ENCODE peak calls at places on chromosomes 5 and 9, in six cellular contexts. N, J, O, F, E and Z are unnamed samples.

GRCh38 chr5:100409538-100409937 is 125.6 kb upstream of the FAM174A start:
- DNase-seq in N (no peak), J (no peak), O (no peak), F (no peak), E (no peak), Z (no peak)

GRCh38 chr5:137195483-137195882 is 303.6 kb downstream of the SPOCK1 start:
- DNase-seq in N (no peak), J (no peak), O (no peak), F (no peak), E (no peak), Z (no peak)

GRCh38 chr5:132867046-132867451 is 607 bp downstream of the UQCRQ start:
- DNase-seq in N (no peak), J (no peak), O (no peak), F (no peak), E (no peak), Z (no peak)

GRCh38 chr9:105044458-105044857 is 116.5 kb upstream of the ABCA1 start:
- DNase-seq in N (no peak), J (no peak), O (no peak), F (no peak), E (no peak), Z (no peak)

GRCh38 chr5:143775258-143775657 is 36.7 kb upstream of the HMHB1 start:
- DNase-seq in N (no peak), J (no peak), O (no peak), F (no peak), E (no peak), Z (peak)

GRCh38 chr9:112288029-112288428 is 45.4 kb downstream of the PTBP3 start:
- DNase-seq in N (no peak), J (no peak), O (no peak), F (no peak), E (no peak), Z (peak)

GRCh38 chr5:79806741-79807140 is 117.1 kb downstream of the CMYA5 start:
- DNase-seq in N (no peak), J (no peak), O (no peak), F (no peak), E (no peak), Z (peak)

GRCh38 chr9:2718698-2719033 is 1.4 kb downstream of the KCNV2 start:
- DNase-seq in N (no peak), J (no peak), O (no peak), F (no peak), E (no peak), Z (no peak)

GRCh38 chr9:14768561-14769234 is 46.2 kb upstream of the CER1 start:
- DNase-seq in N (no peak), J (no peak), O (no peak), F (no peak), E (no peak), Z (peak)

GRCh38 chr5:83209963-83210362 is 132.6 kb downstream of the XRCC4 start:
- DNase-seq in N (no peak), J (no peak), O (no peak), F (no peak), E (no peak), Z (no peak)

GRCh38 chr5:24606974-24607373 is 37.8 kb downstream of the CDH10 start:
- DNase-seq in N (no peak), J (no peak), O (no peak), F (no peak), E (no peak), Z (no peak)

GRCh38 chr9:134605969-134606363 is 35.6 kb upstream of the COL5A1 start:
- DNase-seq in N (peak), J (no peak), O (no peak), F (no peak), E (no peak), Z (no peak)

GRCh38 chr9:131776473-131776872 is 36.6 kb upstream of the RAPGEF1 start:
- DNase-seq in N (peak), J (no peak), O (no peak), F (no peak), E (peak), Z (peak)

GRCh38 chr5:112709416-112709815 is 28.3 kb upstream of the APC start:
- DNase-seq in N (no peak), J (no peak), O (no peak), F (no peak), E (no peak), Z (no peak)

GRCh38 chr5:147483961-147484707 is 25.7 kb downstream of the DPYSL3 start:
- DNase-seq in N (peak), J (peak), O (no peak), F (peak), E (peak), Z (peak)

GRCh38 chr5:173232499-173233346 is 2.3 kb downstream of the NKX2-5 start:
- DNase-seq in N (no peak), J (no peak), O (no peak), F (no peak), E (peak), Z (no peak)

GRCh38 chr9:2622361-2623045 is 916 bp downstream of the VLDLR start:
- DNase-seq in N (peak), J (peak), O (no peak), F (no peak), E (peak), Z (peak)

GRCh38 chr5:157514974-157515373 is 55.0 kb downstream of the NIPAL4 start:
- DNase-seq in N (no peak), J (no peak), O (no peak), F (no peak), E (no peak), Z (no peak)

GRCh38 chr5:143577554-143577953 is 174.1 kb upstream of the NR3C1 start:
- DNase-seq in N (no peak), J (no peak), O (no peak), F (no peak), E (no peak), Z (no peak)

GRCh38 chr9:92180669-92181181 is 65.5 kb upstream of the SPTLC1 start:
- DNase-seq in N (no peak), J (no peak), O (no peak), F (no peak), E (no peak), Z (peak)

DNA sequence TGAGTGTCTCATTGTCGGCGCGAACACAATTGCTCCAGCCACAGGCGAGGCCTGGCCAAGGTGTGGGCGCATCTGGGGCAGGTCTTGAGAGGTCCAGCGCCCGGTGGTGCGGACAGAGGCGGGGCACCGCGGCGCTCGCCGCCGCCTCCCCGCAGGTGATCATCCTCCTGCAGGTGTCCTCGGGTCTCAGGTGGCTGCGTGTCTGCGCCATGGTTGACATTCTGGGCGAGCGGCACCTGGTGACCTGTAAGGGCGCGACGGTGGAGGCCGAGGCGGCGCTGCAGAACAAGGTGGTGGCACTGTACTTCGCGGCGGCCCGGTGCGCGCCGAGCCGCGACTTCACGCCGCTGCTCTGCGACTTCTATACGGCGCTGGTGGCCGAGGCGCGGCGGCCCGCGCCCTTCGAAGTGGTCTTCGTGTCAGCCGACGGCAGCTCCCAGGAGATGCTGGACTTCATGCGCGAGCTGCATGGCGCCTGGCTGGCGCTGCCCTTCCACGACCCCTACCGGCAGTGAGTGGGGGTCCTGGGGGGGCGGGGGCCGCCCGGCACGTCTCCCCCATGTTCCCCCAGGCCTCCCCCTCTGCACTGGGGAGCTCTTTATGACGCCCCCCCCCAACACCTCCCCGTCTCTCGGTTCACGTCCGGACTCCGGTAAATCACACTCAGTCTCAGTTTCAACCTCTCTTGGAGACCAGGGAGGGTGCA is 401 bp downstream of the NXNL2 start:
- DNase-seq in N (peak), J (no peak), O (no peak), F (no peak), E (peak), Z (no peak)
- TF ChIP-seq CTCF in N (no peak), J (no peak), O (no peak), F (no peak), E (no peak), Z (no peak)

DNA sequence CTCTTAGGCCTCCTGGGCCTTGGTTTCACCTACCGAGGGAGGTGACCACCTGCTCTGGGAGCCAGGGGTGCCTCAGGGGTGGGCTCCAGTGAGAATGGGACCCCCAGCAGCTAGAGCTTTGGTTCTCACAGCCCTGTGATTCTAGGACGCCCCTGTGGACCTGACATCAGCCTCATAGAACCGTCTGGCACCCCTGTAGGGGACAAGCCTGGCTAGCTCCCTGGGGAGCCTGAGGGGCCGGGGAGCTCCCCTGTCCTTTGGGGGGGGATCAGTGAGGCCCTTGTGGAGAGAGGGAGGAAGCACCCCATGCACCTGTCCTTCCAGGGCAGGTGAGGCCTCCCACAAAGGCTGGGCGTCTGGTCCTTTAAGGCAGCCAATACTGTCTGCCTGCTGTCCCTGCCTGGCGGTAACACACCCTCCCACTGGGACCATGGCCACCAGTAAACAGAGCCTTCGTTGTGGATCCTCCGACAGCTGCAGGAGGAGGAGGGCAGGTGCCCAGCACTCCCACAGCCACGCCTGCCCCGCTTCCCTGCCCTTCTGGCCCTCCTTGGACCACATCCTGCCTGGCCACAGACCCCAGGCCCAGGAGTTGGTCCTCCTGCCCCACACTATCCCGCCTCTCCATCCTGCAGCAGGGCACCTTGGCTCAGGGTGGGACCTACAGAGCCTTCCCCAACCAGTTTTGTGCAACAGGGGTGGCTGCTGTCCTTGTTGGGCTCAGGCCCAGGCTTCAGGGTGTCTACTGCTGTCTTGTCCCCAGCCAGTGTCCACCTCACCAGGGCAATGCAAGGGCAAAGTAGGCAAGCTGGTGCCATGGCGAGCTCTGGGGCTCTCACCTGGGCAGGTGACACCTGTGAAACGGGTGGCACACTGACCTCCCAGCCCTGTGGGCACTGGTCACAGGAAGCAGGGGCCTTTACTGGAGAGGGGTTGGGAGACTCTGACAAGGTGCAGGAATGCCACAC is 3.0 kb upstream of the TUBB4B start:
- DNase-seq in N (peak), J (no peak), O (no peak), F (peak), E (no peak), Z (no peak)
- H3K4me3 ChIP-seq in N (no peak), J (no peak), O (no peak), F (no peak), E (no peak), Z (no peak)

DNA sequence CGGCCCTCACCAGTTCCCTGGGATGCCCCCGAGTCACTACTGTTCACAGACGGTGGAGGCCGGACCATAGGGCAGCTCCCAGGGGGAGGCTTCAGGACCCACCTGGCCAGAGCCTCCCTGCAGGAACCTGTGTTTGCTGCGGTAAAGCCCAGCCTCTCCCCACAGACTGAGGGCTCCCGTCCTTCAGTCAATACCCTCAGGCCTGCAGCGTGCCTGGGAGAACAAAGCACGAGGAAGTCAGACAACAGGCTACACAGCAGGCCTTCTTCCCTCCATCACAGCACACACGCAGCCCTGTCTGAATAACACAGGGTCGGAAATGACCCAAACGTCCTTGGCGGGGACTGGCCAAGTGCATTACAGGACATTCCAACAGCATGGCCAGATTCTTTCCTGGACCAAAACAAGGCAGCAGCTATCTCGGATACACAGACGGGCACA is 34.4 kb downstream of the COL23A1 start:
- DNase-seq in N (no peak), J (no peak), O (no peak), F (no peak), E (no peak), Z (no peak)
- TF ChIP-seq CTCF in N (no peak), J (no peak), O (no peak), F (no peak), E (no peak), Z (no peak)

DNA sequence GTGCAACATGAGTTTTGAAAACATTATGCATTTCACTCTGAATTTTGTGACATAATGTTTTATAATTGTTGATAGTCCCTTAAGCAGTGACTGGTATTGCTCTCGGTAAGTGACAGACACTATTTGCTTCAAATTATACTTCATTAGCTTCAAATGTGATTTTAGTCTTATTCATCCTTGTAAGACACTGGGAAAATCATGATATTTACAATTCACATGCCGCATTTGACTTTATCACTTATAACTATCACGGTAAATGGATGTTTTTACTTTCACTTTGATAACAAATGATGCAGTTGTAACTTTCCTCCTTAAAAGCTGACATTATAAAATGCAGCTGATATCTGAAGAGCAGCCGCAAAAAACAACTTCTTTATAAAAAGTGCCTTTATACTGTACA is 44.1 kb upstream of the ITGA2 start:
- DNase-seq in N (no peak), J (no peak), O (no peak), F (no peak), E (no peak), Z (no peak)
- H3K4me3 ChIP-seq in N (no peak), J (peak), O (peak), F (peak), E (peak), Z (peak)